ENCODE peak calls at places on chromosome 1, in six cellular contexts. U, X, R, J, P and H are unnamed samples.

GRCh38 chr1:213444224-213444623 is 393.2 kb downstream of the RPS6KC1 start:
- DNase-seq in X (no peak), P (no peak), U (no peak), J (no peak), R (no peak), H (no peak)

GRCh38 chr1:159015440-159015909 is 5.8 kb downstream of the IFI16 start:
- DNase-seq in J (no peak), X (peak), R (peak), U (no peak), P (peak), H (no peak)

GRCh38 chr1:150076066-150076465 is 8.5 kb downstream of the VPS45 start:
- DNase-seq in R (no peak), P (no peak), X (no peak), J (no peak), U (no peak), H (no peak)

GRCh38 chr1:226875641-226876295 is 5.4 kb downstream of the PSEN2 start:
- DNase-seq in P (no peak), U (no peak), X (no peak), R (no peak), J (peak), H (no peak)

GRCh38 chr1:207362962-207363858 is 41.7 kb downstream of the CD55 start:
- DNase-seq in U (no peak), J (peak), R (no peak), X (no peak), P (no peak), H (no peak)

GRCh38 chr1:154609398-154610380 is 1.7 kb upstream of the ADAR start:
- DNase-seq in U (no peak), P (peak), X (no peak), R (peak), J (no peak), H (no peak)

GRCh38 chr1:198072177-198072576 is 84.6 kb upstream of the NEK7 start:
- DNase-seq in R (no peak), P (no peak), X (no peak), U (no peak), J (no peak), H (no peak)

GRCh38 chr1:113282897-113283285 is 107.4 kb upstream of the MAGI3 start:
- DNase-seq in J (no peak), U (no peak), X (no peak), P (no peak), R (no peak), H (no peak)

GRCh38 chr1:229298887-229299503 is 28.1 kb downstream of the RAB4A start:
- DNase-seq in R (no peak), X (no peak), P (no peak), U (no peak), J (no peak), H (no peak)

GRCh38 chr1:35178874-35179380 is 14.0 kb downstream of the SFPQ start:
- DNase-seq in R (no peak), P (no peak), J (no peak), X (no peak), U (no peak), H (no peak)